ENCODE peak calls at places on chromosome 1, in eight cellular contexts. Q is HS-5, L is T-cell, J is hepatic stellate cell, M is NCI-H1092, S is NCI-H345, X is T-helper 1 cell, D is iPS-NIHi11. U is an unnamed sample.

GRCh38 chr1:183881387-183882084 is 76.6 kb downstream of the RGL1 start:
- DNase-seq in S (peak), D (peak), Q (peak), J (peak), M (peak), L (no peak), X (no peak), U (no peak)

GRCh38 chr1:44423706-44424546 is 18.9 kb downstream of the RNF220 start:
- DNase-seq in L (no peak), Q (no peak), J (no peak), D (peak), M (no peak), S (no peak), X (no peak), U (no peak)

GRCh38 chr1:11847667-11848445 is at the start of gene NPPA:
- DNase-seq in L (no peak), J (no peak), D (no peak), M (peak), S (peak), Q (no peak), X (no peak), U (peak)

GRCh38 chr1:178161516-178161915 is 67.6 kb downstream of the RASAL2 start:
- DNase-seq in D (no peak), X (no peak), M (no peak), Q (no peak), L (no peak), J (no peak), S (no peak), U (no peak)

GRCh38 chr1:160580208-160580812 is 1.0 kb upstream of the CD84 start:
- DNase-seq in L (no peak), X (no peak), Q (no peak), D (no peak), M (no peak), J (no peak), S (no peak), U (no peak)

GRCh38 chr1:53766766-53767409 is 27.9 kb upstream of the GLIS1 start:
- DNase-seq in M (no peak), J (peak), L (no peak), Q (no peak), S (no peak), X (no peak), D (no peak), U (no peak)

GRCh38 chr1:25889470-25889869 is 14.0 kb upstream of the PAQR7 start:
- DNase-seq in Q (no peak), L (no peak), X (no peak), M (peak), J (no peak), D (no peak), S (no peak), U (peak)

GRCh38 chr1:13801232-13801631 is 101.2 kb downstream of the PRDM2 start:
- DNase-seq in J (no peak), M (no peak), Q (no peak), D (no peak), X (no peak), S (no peak), L (no peak), U (no peak)

GRCh38 chr1:38418195-38419030 is 371.8 kb upstream of the POU3F1 start:
- DNase-seq in M (peak), X (no peak), S (peak), L (no peak), J (no peak), D (no peak), Q (no peak), U (no peak)

GRCh38 chr1:174433451-174433850 is 14.3 kb upstream of the GPR52 start:
- DNase-seq in J (peak), Q (peak), D (no peak), X (no peak), S (no peak), M (no peak), L (no peak), U (no peak)

GRCh38 chr1:69263982-69264381 is 303.7 kb upstream of the LRRC7 start:
- DNase-seq in M (peak), S (peak), J (no peak), D (peak), X (no peak), Q (no peak), L (no peak), U (peak)

GRCh38 chr1:29642519-29642918 is 406.2 kb downstream of the PTPRU start:
- DNase-seq in D (no peak), S (no peak), J (no peak), L (no peak), Q (no peak), X (no peak), M (no peak), U (no peak)

GRCh38 chr1:245809361-245809760 is 654.6 kb downstream of the KIF26B start:
- DNase-seq in L (no peak), S (no peak), D (peak), X (no peak), M (no peak), J (no peak), Q (no peak), U (no peak)

GRCh38 chr1:150148834-150149489 is 754 bp upstream of the PLEKHO1 start:
- DNase-seq in M (no peak), Q (no peak), S (peak), X (no peak), J (no peak), L (no peak), D (no peak), U (peak)

GRCh38 chr1:116999596-116999995 is 2.0 kb upstream of the CD101 start:
- DNase-seq in M (no peak), J (no peak), D (no peak), X (no peak), L (no peak), Q (no peak), S (no peak), U (no peak)

GRCh38 chr1:54850082-54850730 is 36.8 kb downstream of the DHCR24 start:
- DNase-seq in M (no peak), Q (no peak), J (no peak), X (no peak), D (no peak), S (no peak), L (no peak), U (no peak)

GRCh38 chr1:234205966-234206365 is 167.3 kb upstream of the COA6 start:
- DNase-seq in M (no peak), X (no peak), Q (no peak), S (no peak), L (no peak), D (no peak), J (no peak), U (no peak)

GRCh38 chr1:21300774-21301173 is 10.5 kb upstream of the ECE1 start:
- DNase-seq in D (no peak), J (no peak), S (no peak), M (no peak), Q (no peak), X (no peak), L (no peak), U (no peak)

GRCh38 chr1:173161510-173162221 is 45.5 kb downstream of the TNFSF4 start:
- DNase-seq in J (no peak), S (no peak), X (no peak), Q (peak), D (no peak), M (no peak), L (no peak), U (no peak)

GRCh38 chr1:25486602-25487001 is 55.9 kb downstream of the MACO1 start:
- DNase-seq in X (no peak), L (no peak), M (no peak), D (peak), Q (no peak), S (peak), J (no peak), U (no peak)

GRCh38 chr1:229027622-229028182 is 243.2 kb upstream of the RAB4A start:
- DNase-seq in S (no peak), D (peak), Q (peak), J (no peak), L (no peak), X (no peak), M (no peak), U (no peak)

GRCh38 chr1:36366091-36366661 is 19.5 kb downstream of the STK40 start:
- DNase-seq in D (peak), J (peak), S (no peak), X (no peak), L (peak), M (no peak), Q (no peak), U (no peak)

GRCh38 chr1:184464757-184465156 is 77.9 kb downstream of the C1orf21 start:
- DNase-seq in X (no peak), L (no peak), J (no peak), D (no peak), M (no peak), S (no peak), Q (no peak), U (no peak)

GRCh38 chr1:166489670-166490436 is 323.1 kb upstream of the FAM78B start:
- DNase-seq in Q (no peak), S (peak), X (no peak), J (no peak), D (no peak), M (no peak), L (peak), U (no peak)

GRCh38 chr1:24735619-24736375 is 9.4 kb upstream of the CLIC4 start:
- DNase-seq in X (no peak), M (peak), S (peak), D (no peak), L (no peak), Q (no peak), J (no peak), U (no peak)

GRCh38 chr1:205750683-205751651 is 985 bp upstream of the NUCKS1 start:
- DNase-seq in J (peak), Q (no peak), S (no peak), D (peak), M (no peak), L (no peak), X (no peak), U (no peak)

GRCh38 chr1:201766117-201766863 is 62.7 kb upstream of the IPO9 start:
- DNase-seq in X (no peak), Q (peak), D (no peak), S (no peak), J (peak), M (no peak), L (no peak), U (no peak)

GRCh38 chr1:89938171-89939055 is 56.5 kb upstream of the ZNF326 start:
- DNase-seq in S (no peak), Q (no peak), L (no peak), D (peak), X (no peak), J (no peak), M (no peak), U (no peak)

GRCh38 chr1:207670192-207670591 is 25.3 kb downstream of the CR1L start:
- DNase-seq in Q (no peak), L (no peak), S (no peak), J (no peak), D (no peak), X (no peak), M (no peak), U (no peak)

GRCh38 chr1:32886012-32886827 is at the start of gene HPCA:
- DNase-seq in X (no peak), M (no peak), Q (no peak), L (peak), D (peak), S (no peak), J (peak), U (no peak)

GRCh38 chr1:205805082-205805711 is 7.8 kb downstream of the SLC41A1 start:
- DNase-seq in J (no peak), X (no peak), M (no peak), D (no peak), S (no peak), Q (no peak), L (no peak), U (no peak)

GRCh38 chr1:232986000-232986922 is 35.9 kb downstream of the NTPCR start:
- DNase-seq in M (no peak), X (no peak), J (no peak), Q (no peak), S (no peak), L (no peak), D (no peak), U (no peak)

GRCh38 chr1:19676438-19676922 is 11.8 kb downstream of the HTR6 start:
- DNase-seq in X (no peak), D (peak), S (no peak), Q (no peak), L (no peak), M (no peak), J (peak), U (no peak)

GRCh38 chr1:15501208-15502032 is 22.6 kb downstream of the CASP9 start:
- DNase-seq in J (peak), Q (no peak), S (peak), M (peak), X (no peak), D (peak), L (peak), U (peak)

GRCh38 chr1:245956225-245956624 is 550.9 kb downstream of the SMYD3 start:
- DNase-seq in L (peak), Q (no peak), S (no peak), J (no peak), X (no peak), M (no peak), D (no peak), U (no peak)

GRCh38 chr1:43949663-43950062 is 2.9 kb downstream of the IPO13 start:
- DNase-seq in S (no peak), X (no peak), J (no peak), D (no peak), M (no peak), Q (no peak), L (no peak), U (no peak)